ENCODE peak calls at places on chromosomes 5 and 9, in four cellular contexts. Y is A549, X is HepG2, S is GM12878. J is an unnamed sample.

GRCh38 chr9:12813960-12814876 is 39.4 kb downstream of the LURAP1L start:
- DNase-seq in Y (peak), X (peak), S (no peak), J (peak)

GRCh38 chr9:19310246-19310645 is 69.8 kb downstream of the RPS6 start:
- DNase-seq in Y (no peak), X (no peak), S (no peak), J (no peak)

GRCh38 chr5:145797336-145797735 is 37.8 kb downstream of the PRELID2 start:
- DNase-seq in Y (no peak), X (no peak), S (no peak), J (no peak)

GRCh38 chr9:12652973-12653372 is 40.2 kb upstream of the TYRP1 start:
- DNase-seq in Y (no peak), X (no peak), S (no peak), J (no peak)

GRCh38 chr9:6197330-6197729 is 18.3 kb upstream of the IL33 start:
- DNase-seq in Y (no peak), X (peak), S (no peak), J (no peak)

GRCh38 chr5:8473016-8473415 is 604.1 kb downstream of the MTRR start:
- DNase-seq in Y (no peak), X (no peak), S (no peak), J (no peak)

GRCh38 chr9:19229725-19230355 is 653 bp upstream of the DENND4C start:
- DNase-seq in Y (peak), X (peak), S (no peak), J (peak)

GRCh38 chr9:84394036-84394435 is 53.5 kb upstream of the SLC28A3 start:
- DNase-seq in Y (no peak), X (no peak), S (no peak), J (no peak)

GRCh38 chr5:56369333-56369947 is 136.3 kb upstream of the ANKRD55 start:
- DNase-seq in Y (no peak), X (no peak), S (no peak), J (no peak)

GRCh38 chr9:120324996-120325642 is 254.8 kb downstream of the CDK5RAP2 start:
- DNase-seq in Y (no peak), X (no peak), S (no peak), J (peak)

GRCh38 chr5:157165261-157165660 is 803 bp downstream of the GARIN3 start:
- DNase-seq in Y (no peak), X (no peak), S (no peak), J (no peak)

GRCh38 chr5:159995841-159996240 is 13.1 kb upstream of the TTC1 start:
- DNase-seq in Y (no peak), X (no peak), S (no peak), J (no peak)

GRCh38 chr5:163352531-163352930 is 84.9 kb upstream of the CCNG1 start:
- DNase-seq in Y (no peak), X (no peak), S (no peak), J (no peak)

GRCh38 chr5:15746833-15747232 is 246.9 kb downstream of the FBXL7 start:
- DNase-seq in Y (no peak), X (no peak), S (no peak), J (no peak)

GRCh38 chr5:39194466-39195136 is 24.8 kb downstream of the FYB1 start:
- DNase-seq in Y (peak), X (peak), S (no peak), J (no peak)

GRCh38 chr5:132060501-132061161 is at the start of gene IL3:
- DNase-seq in Y (no peak), X (no peak), S (no peak), J (peak)

GRCh38 chr9:84945878-84946538 is 276.5 kb downstream of the NTRK2 start:
- DNase-seq in Y (no peak), X (no peak), S (no peak), J (peak)

GRCh38 chr5:132103969-132104391 is 30.4 kb downstream of the CSF2 start:
- DNase-seq in Y (no peak), X (no peak), S (peak), J (no peak)

GRCh38 chr5:42419294-42419693 is 3.9 kb upstream of the GHR start:
- DNase-seq in Y (no peak), X (no peak), S (no peak), J (no peak)

GRCh38 chr5:120684213-120684612 is 220.1 kb downstream of the PRR16 start:
- DNase-seq in Y (no peak), X (no peak), S (no peak), J (no peak)

GRCh38 chr5:67045816-67046740 is 150.5 kb downstream of the CD180 start:
- DNase-seq in Y (no peak), X (no peak), S (no peak), J (no peak)

GRCh38 chr9:115411993-115412452 is 294.1 kb upstream of the TNC start:
- DNase-seq in Y (no peak), X (no peak), S (no peak), J (no peak)

GRCh38 chr5:67983251-67983941 is 232.2 kb upstream of the PIK3R1 start:
- DNase-seq in Y (no peak), X (no peak), S (no peak), J (no peak)

GRCh38 chr5:14528926-14529325 is 52.7 kb upstream of the OTULINL start:
- DNase-seq in Y (no peak), X (no peak), S (no peak), J (no peak)

GRCh38 chr9:74498616-74499095 is 1.5 kb downstream of the RORB start:
- DNase-seq in Y (no peak), X (no peak), S (no peak), J (no peak)

GRCh38 chr9:135480071-135480941 is 724 bp downstream of the PPP1R26 start:
- DNase-seq in Y (peak), X (peak), S (no peak), J (peak)
- TF ChIP-seq PBX3 in Y (no peak), X (no peak), S (no peak), J (no peak)

GRCh38 chr5:178326054-178326715 is 93.6 kb upstream of the PHYKPL start:
- DNase-seq in Y (no peak), X (no peak), S (no peak), J (no peak)
- TF ChIP-seq SMC3 in Y (no peak), X (no peak), S (no peak), J (no peak)

GRCh38 chr9:32886021-32886420 is 102.7 kb downstream of the TMEM215 start:
- DNase-seq in Y (no peak), X (no peak), S (no peak), J (no peak)
- TF ChIP-seq PBX3 in Y (no peak), X (no peak), S (no peak), J (no peak)

GRCh38 chr5:99025298-99026045 is 96.7 kb upstream of the CHD1 start:
- DNase-seq in Y (peak), X (peak), S (no peak), J (no peak)
- TF ChIP-seq SMC3 in Y (no peak), X (no peak), S (no peak), J (no peak)

J was measured in SK-N-SH.